ENCODE peak calls at places on chromosomes 1 and 21, in five cellular contexts. H is H1, G is IMR-90, P is HepG2, Y is K562. D is an unnamed sample.

GRCh38 chr1:15196807-15197530 is 43.4 kb downstream of the TMEM51 start:
- DNase-seq in H (no peak), Y (no peak), P (no peak), G (no peak), D (no peak)

GRCh38 chr1:172778461-172779455 is 119.9 kb downstream of the FASLG start:
- DNase-seq in G (no peak), H (no peak), P (no peak), Y (no peak), D (no peak)

GRCh38 chr1:64030411-64030810 is 173.0 kb upstream of the UBE2U start:
- DNase-seq in Y (no peak), P (no peak), H (no peak), G (no peak), D (no peak)

GRCh38 chr1:30842698-30843354 is 65.7 kb downstream of the SDC3 start:
- DNase-seq in G (peak; percentile 34), P (no peak), Y (no peak), H (no peak), D (no peak)

GRCh38 chr1:203519053-203519770 is 25.3 kb downstream of the OPTC start:
- DNase-seq in Y (no peak), H (peak; percentile 85), G (no peak), P (no peak), D (no peak)

GRCh38 chr1:30919025-30919881 is 10.7 kb upstream of the SDC3 start:
- DNase-seq in H (no peak), Y (peak; percentile 72), G (peak; percentile 81), P (no peak), D (no peak)

GRCh38 chr1:205988585-205988995 is 14.6 kb downstream of the RAB7B start:
- DNase-seq in G (no peak), H (no peak), P (no peak), Y (no peak), D (no peak)

GRCh38 chr21:30234050-30234449 is 18.2 kb upstream of the CLDN8 start:
- DNase-seq in P (no peak), Y (no peak), H (no peak), G (no peak), D (no peak)

GRCh38 chr1:3727042-3727824 is 25.0 kb upstream of the CCDC27 start:
- DNase-seq in G (no peak), H (no peak), Y (peak; percentile 86), P (no peak), D (peak; percentile 75)

GRCh38 chr1:162133566-162133965 is 64.1 kb downstream of the NOS1AP start:
- DNase-seq in H (no peak), P (no peak), G (no peak), Y (no peak), D (no peak)

GRCh38 chr1:25869909-25870606 is 5.5 kb downstream of the PAQR7 start:
- DNase-seq in H (no peak), G (no peak), Y (peak; percentile 66), P (no peak), D (no peak)

GRCh38 chr1:215566556-215567490 is at the start of gene KCTD3:
- DNase-seq in H (no peak), G (peak; percentile 61), Y (peak; percentile 73), P (peak; percentile 64), D (peak; percentile 70)

GRCh38 chr1:28313710-28314510 is 14.9 kb upstream of the MED18 start:
- DNase-seq in P (peak; percentile 85), H (no peak), G (peak; percentile 70), Y (no peak), D (peak; percentile 47)

GRCh38 chr1:180973360-180973759 is 49.3 kb downstream of the STX6 start:
- DNase-seq in G (no peak), P (no peak), Y (no peak), H (no peak), D (no peak)

GRCh38 chr21:40015818-40016217 is 148.6 kb downstream of the PCP4 start:
- DNase-seq in Y (no peak), G (no peak), H (no peak), P (no peak), D (no peak)

GRCh38 chr21:36699546-36700294 is 805 bp downstream of the SIM2 start:
- DNase-seq in H (no peak), P (no peak), Y (no peak), G (no peak), D (no peak)

GRCh38 chr1:63319069-63320023 is 3.0 kb upstream of the FOXD3 start:
- DNase-seq in P (no peak), G (no peak), Y (no peak), H (no peak), D (no peak)

GRCh38 chr21:38831526-38832467 is 26.1 kb downstream of the ETS2 start:
- DNase-seq in P (peak; percentile 91), H (no peak), Y (no peak), G (peak; percentile 98), D (no peak)

GRCh38 chr1:180504186-180504585 is 1.8 kb upstream of the ACBD6 start:
- DNase-seq in Y (no peak), H (no peak), G (peak; percentile 76), P (no peak), D (no peak)

GRCh38 chr1:113035086-113035485 is 37.9 kb upstream of the LRIG2 start:
- DNase-seq in P (no peak), Y (no peak), G (no peak), H (no peak), D (no peak)

GRCh38 chr1:43957407-43958040 is 10.8 kb downstream of the IPO13 start:
- DNase-seq in Y (no peak), H (no peak), G (no peak), P (no peak), D (no peak)

GRCh38 chr1:117682372-117682771 is 76.5 kb downstream of the TENT5C start:
- DNase-seq in G (no peak), H (no peak), P (no peak), Y (no peak), D (no peak)

GRCh38 chr1:194658090-194658439 is 1471.7 kb upstream of the B3GALT2 start:
- DNase-seq in H (no peak), Y (peak; percentile 48), G (peak; percentile 81), P (peak; percentile 4), D (no peak)

GRCh38 chr1:215141460-215141859 is 58.9 kb downstream of the KCNK2 start:
- DNase-seq in G (no peak), H (no peak), Y (no peak), P (no peak), D (no peak)

GRCh38 chr1:46370214-46370633 is 23.9 kb upstream of the FAAH start:
- DNase-seq in G (peak; percentile 45), Y (peak; percentile 63), H (no peak), P (no peak), D (no peak)

GRCh38 chr1:20449736-20450311 is 36.2 kb downstream of the CAMK2N1 start:
- DNase-seq in G (peak; percentile 72), Y (no peak), H (no peak), P (peak; percentile 7), D (peak; percentile 34)

GRCh38 chr1:229430761-229431269 is 3.1 kb downstream of the ACTA1 start:
- DNase-seq in Y (peak; percentile 72), P (no peak), G (peak; percentile 37), H (peak; percentile 53), D (no peak)

GRCh38 chr1:14975119-14975518 is 178.4 kb upstream of the TMEM51 start:
- DNase-seq in H (no peak), Y (no peak), G (no peak), P (no peak), D (no peak)

GRCh38 chr1:17826165-17826488 is 71.0 kb downstream of the ACTL8 start:
- DNase-seq in P (peak; percentile 5), H (no peak), Y (peak; percentile 83), G (peak; percentile 17), D (peak; percentile 17)

GRCh38 chr1:246513041-246513440 is 6.0 kb upstream of the SMYD3 start:
- DNase-seq in H (no peak), G (no peak), Y (no peak), P (no peak), D (no peak)
- H3K4me3 ChIP-seq in H (no peak overlapping the region), G (no peak overlapping the region), Y (no peak overlapping the region), P (no peak overlapping the region), D (no peak overlapping the region)

DNA sequence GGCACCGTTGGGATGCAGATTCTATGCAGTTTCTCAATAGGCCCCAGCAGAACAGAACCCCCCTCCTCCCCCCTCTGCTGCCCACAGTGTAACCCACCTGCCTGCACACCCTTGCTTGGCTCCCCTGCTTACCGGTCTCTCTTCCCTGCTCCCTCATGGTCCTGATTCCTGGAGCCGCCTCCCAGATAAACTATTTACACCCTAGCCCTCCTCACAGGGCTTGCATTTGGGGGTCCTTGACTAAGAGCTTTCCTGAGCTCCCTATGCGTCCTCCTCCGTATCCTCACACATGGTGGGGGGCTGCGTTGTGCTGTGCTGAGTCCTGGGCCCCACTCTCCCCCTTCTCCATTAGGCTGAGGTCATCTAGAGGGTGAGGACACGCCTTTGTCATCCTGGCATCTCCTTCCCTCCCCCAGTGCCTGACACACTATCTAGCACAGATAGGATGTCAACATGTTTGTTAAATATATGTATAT is 121.9 kb downstream of the GRIK3 start:
- DNase-seq in P (no peak), Y (no peak), G (no peak), H (no peak), D (no peak)
- TF ChIP-seq MAFK in P (no peak), Y (no peak), G (no peak), H (no peak), D (no peak)

GRCh38 chr1:42888013-42888633 is 41.7 kb downstream of the ZNF691 start:
- DNase-seq in P (no peak), H (no peak), G (no peak), Y (no peak), D (no peak)
- H3K4me3 ChIP-seq in P (no peak overlapping the region), H (no peak overlapping the region), G (no peak overlapping the region), Y (no peak overlapping the region), D (no peak overlapping the region)

GRCh38 chr1:240091614-240092300 is at the start of gene FMN2:
- DNase-seq in P (peak; percentile 0), G (peak; percentile 49), Y (no peak), H (no peak), D (peak; percentile 73)
- TF ChIP-seq MAFK in P (no peak), G (no peak), Y (no peak), H (no peak), D (no peak)

DNA sequence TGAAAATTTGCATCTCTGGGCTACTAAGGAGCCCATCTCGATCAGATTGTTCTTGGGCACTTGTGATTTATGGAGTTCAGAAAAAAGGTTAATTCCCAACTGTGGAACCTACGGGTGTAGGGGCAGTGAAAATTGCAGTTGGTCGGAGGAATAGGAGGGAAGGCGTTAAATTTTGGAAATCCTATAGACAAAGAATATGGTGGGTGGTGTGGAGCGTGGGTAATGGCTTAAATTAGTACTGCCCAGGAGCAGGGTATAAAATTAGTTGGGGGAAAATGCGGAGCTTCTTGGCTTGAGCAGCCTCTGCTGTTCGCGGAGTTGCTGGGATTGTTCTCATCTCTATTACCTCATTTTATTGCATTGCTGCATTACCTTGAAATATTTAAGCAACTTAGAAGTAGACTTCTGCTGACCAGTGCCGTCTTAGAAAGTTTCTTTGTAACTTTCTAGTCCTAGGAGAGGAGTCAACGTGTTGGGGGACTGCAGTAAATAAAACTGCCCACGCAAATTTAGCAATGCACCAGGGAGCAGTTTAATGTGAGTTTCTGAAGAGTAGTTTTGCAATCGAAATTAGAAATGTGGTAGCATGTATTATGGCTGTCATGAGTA is 514 bp downstream of the S1PR1 start:
- DNase-seq in Y (no peak), G (peak; percentile 75), P (no peak), H (no peak), D (no peak)
- H3K4me3 ChIP-seq in Y (peak overlapping the region; percentile 27), G (peak overlapping the region; percentile 54), P (no peak overlapping the region), H (peak overlapping the region; percentile 81), D (peak overlapping the region; percentile 52)

D was measured in A549.